ENCODE peak calls at places on chromosomes 11 and 22, in eight cellular contexts. B, I, U, L, Z, Q, C and D are unnamed samples.

GRCh38 chr11:90803366-90803765 is 580.5 kb upstream of the CHORDC1 start:
- DNase-seq in U (no peak), Z (no peak), C (no peak), L (no peak), B (no peak), Q (no peak), I (no peak), D (no peak)

GRCh38 chr11:19320764-19321163 is 80.0 kb upstream of the E2F8 start:
- DNase-seq in B (no peak), C (no peak), Q (no peak), I (no peak), U (no peak), Z (no peak), L (no peak), D (no peak)

GRCh38 chr22:30667092-30667485 is 586 bp downstream of the DUSP18 start:
- DNase-seq in L (no peak), C (no peak), I (no peak), Q (no peak), B (no peak), Z (no peak), U (no peak), D (no peak)

GRCh38 chr22:20563464-20563906 is 56.1 kb downstream of the MED15 start:
- DNase-seq in L (no peak), B (no peak), I (no peak), Q (no peak), C (no peak), Z (no peak), U (no peak), D (no peak)

GRCh38 chr22:35630891-35631290 is 13.8 kb upstream of the MB start:
- DNase-seq in I (no peak), L (no peak), B (no peak), C (no peak), Q (no peak), U (no peak), Z (no peak), D (no peak)

GRCh38 chr22:29882716-29883044 is 294 bp upstream of the MTMR3 start:
- DNase-seq in U (no peak), Q (no peak), B (no peak), L (no peak), I (no peak), Z (no peak), C (no peak), D (no peak)

GRCh38 chr11:113549611-113550061 is 74.4 kb upstream of the DRD2 start:
- DNase-seq in L (no peak), Z (no peak), B (no peak), Q (no peak), I (no peak), C (no peak), U (no peak), D (no peak)

GRCh38 chr11:118622376-118623290 is 15.2 kb downstream of the PHLDB1 start:
- DNase-seq in L (no peak), I (peak), B (peak), Q (no peak), C (no peak), U (peak), Z (no peak), D (peak)

GRCh38 chr11:78651136-78651775 is 76.6 kb upstream of the NARS2 start:
- DNase-seq in L (no peak), U (no peak), B (no peak), I (no peak), Q (no peak), Z (no peak), C (no peak), D (no peak)

GRCh38 chr11:96486890-96487633 is 97.2 kb downstream of the JRKL start:
- DNase-seq in L (no peak), Q (no peak), Z (peak), B (no peak), C (peak), U (peak), I (no peak), D (peak)

GRCh38 chr11:126963603-126964353 is 36.8 kb downstream of the KIRREL3 start:
- DNase-seq in I (no peak), U (no peak), Z (no peak), L (no peak), B (no peak), Q (no peak), C (peak), D (no peak)

GRCh38 chr11:118129475-118130196 is 23.0 kb downstream of the SCN4B start:
- DNase-seq in B (no peak), L (no peak), I (no peak), U (no peak), Q (no peak), C (no peak), Z (no peak), D (peak)

GRCh38 chr11:133928628-133929059 is 28.1 kb downstream of the IGSF9B start:
- DNase-seq in I (peak), C (no peak), U (no peak), Z (no peak), Q (peak), L (peak), B (no peak), D (no peak)

GRCh38 chr22:45316796-45317526 is 7.2 kb downstream of the FAM118A start:
- DNase-seq in L (no peak), B (no peak), Q (no peak), Z (no peak), I (no peak), C (no peak), U (no peak), D (no peak)

GRCh38 chr11:86016451-86016850 is 52.4 kb downstream of the PICALM start:
- DNase-seq in Q (no peak), Z (no peak), C (no peak), I (no peak), L (no peak), B (no peak), U (no peak), D (no peak)

GRCh38 chr11:10379022-10379421 is 74.1 kb downstream of the ADM start:
- DNase-seq in B (no peak), L (no peak), U (no peak), I (no peak), Z (peak), Q (no peak), C (no peak), D (peak)

GRCh38 chr11:68998390-68998911 is 14.6 kb downstream of the MRGPRF start:
- DNase-seq in B (peak), Q (no peak), L (no peak), C (no peak), Z (no peak), U (no peak), I (peak), D (peak)

GRCh38 chr22:42760806-42761565 is 40.3 kb upstream of the A4GALT start:
- DNase-seq in C (no peak), U (no peak), Q (no peak), L (no peak), B (no peak), I (no peak), Z (peak), D (peak)

GRCh38 chr11:8227156-8228152 is 36.2 kb downstream of the LMO1 start:
- DNase-seq in U (no peak), Q (no peak), Z (no peak), I (no peak), C (no peak), B (no peak), L (no peak), D (no peak)

GRCh38 chr11:129723964-129724291 is 91.7 kb upstream of the TMEM45B start:
- DNase-seq in Q (no peak), B (no peak), I (no peak), L (no peak), Z (no peak), C (no peak), U (no peak), D (no peak)

GRCh38 chr22:39181356-39181755 is 28.9 kb upstream of the CBX7 start:
- DNase-seq in Q (no peak), Z (no peak), U (no peak), B (no peak), I (no peak), L (no peak), C (no peak), D (no peak)

GRCh38 chr11:2460540-2461252 is 15.9 kb downstream of the KCNQ1 start:
- DNase-seq in L (no peak), B (no peak), Z (peak), I (no peak), Q (no peak), C (no peak), U (no peak), D (peak)

GRCh38 chr22:19419464-19420178 is 11.9 kb downstream of the HIRA start:
- DNase-seq in I (no peak), B (no peak), U (no peak), C (no peak), L (no peak), Q (no peak), Z (peak), D (peak)

GRCh38 chr11:30045144-30045543 is 28.3 kb upstream of the KCNA4 start:
- DNase-seq in L (no peak), U (no peak), Q (no peak), B (no peak), Z (no peak), I (no peak), C (no peak), D (no peak)

GRCh38 chr11:76626921-76627391 is 43.6 kb downstream of the LRRC32 start:
- DNase-seq in Q (no peak), B (no peak), Z (peak), L (peak), C (no peak), I (no peak), U (no peak), D (peak)

GRCh38 chr22:32897400-32897799 is 95.9 kb downstream of the TIMP3 start:
- DNase-seq in B (no peak), L (no peak), Z (no peak), Q (no peak), I (no peak), C (no peak), U (peak), D (no peak)

GRCh38 chr11:45617886-45618601 is 47.4 kb downstream of the CHST1 start:
- DNase-seq in L (no peak), U (no peak), Z (no peak), I (no peak), Q (no peak), C (no peak), B (no peak), D (no peak)

GRCh38 chr22:29190915-29191314 is 14.8 kb upstream of the EMID1 start:
- DNase-seq in L (no peak), C (no peak), Z (no peak), U (no peak), Q (no peak), B (no peak), I (no peak), D (no peak)